ENCODE peak calls at places on chromosome 22, in ten cellular contexts. G, I, H, O, F, A, U, X, T and R are unnamed samples.
A peak's percentile ranks its signal among the peaks of the same experiment; 100 is the strongest.

GRCh38 chr22:48948575-48949170 is 879.0 kb downstream of the BRD1 start:
- DNase-seq in I (no peak), G (no peak), A (no peak), H (no peak), F (no peak), O (no peak), T (peak; percentile 20), U (no peak), X (no peak), R (no peak)

GRCh38 chr22:47174096-47174495 is 411.6 kb downstream of the TBC1D22A start:
- DNase-seq in H (no peak), X (no peak), A (no peak), T (peak; percentile 24), F (no peak), I (no peak), U (no peak), G (no peak), O (no peak), R (no peak)

GRCh38 chr22:34812631-34813030 is 253.3 kb upstream of the ISX start:
- DNase-seq in H (no peak), F (no peak), T (no peak), G (no peak), X (no peak), U (no peak), O (no peak), I (no peak), A (no peak), R (no peak)

GRCh38 chr22:23608583-23608982 is 23.5 kb downstream of the DRICH1 start:
- DNase-seq in U (peak; percentile 72), F (no peak), T (peak; percentile 88), G (peak; percentile 39), O (peak; percentile 48), I (no peak), X (peak; percentile 4), A (peak; percentile 10), H (no peak), R (no peak)

GRCh38 chr22:39716534-39716933 is 146.0 kb downstream of the CACNA1I start:
- DNase-seq in A (no peak), F (no peak), I (no peak), T (no peak), O (no peak), G (no peak), U (no peak), H (no peak), X (no peak), R (no peak)

GRCh38 chr22:39556970-39557811 is 13.4 kb upstream of the CACNA1I start:
- DNase-seq in O (peak; percentile 36), A (peak; percentile 18), G (peak; percentile 7), X (no peak), U (no peak), H (no peak), T (peak; percentile 66), F (no peak), I (no peak), R (no peak)

GRCh38 chr22:19510919-19511341 is 13.3 kb downstream of the CLDN5 start:
- DNase-seq in A (no peak), H (no peak), O (no peak), I (no peak), U (no peak), G (no peak), F (no peak), T (no peak), X (no peak), R (no peak)

GRCh38 chr22:27105142-27106025 is 448.0 kb downstream of the MIAT start:
- DNase-seq in A (peak; percentile 62), I (peak; percentile 80), X (no peak), G (peak; percentile 86), H (peak; percentile 16), F (no peak), O (peak; percentile 97), U (no peak), T (no peak), R (peak; percentile 38)

GRCh38 chr22:24433868-24434471 is 6.6 kb downstream of the ADORA2A start:
- DNase-seq in O (peak; percentile 85), G (peak; percentile 73), T (peak; percentile 30), I (peak; percentile 40), F (peak; percentile 83), U (no peak), A (no peak), H (peak; percentile 46), X (peak; percentile 59), R (no peak)

GRCh38 chr22:43515902-43516301 is 104.1 kb downstream of the MPPED1 start:
- DNase-seq in I (no peak), U (no peak), H (no peak), X (no peak), O (no peak), T (peak; percentile 89), A (no peak), F (peak; percentile 20), G (no peak), R (no peak)

GRCh38 chr22:48417143-48418070 is 1410.3 kb downstream of the BRD1 start:
- DNase-seq in I (no peak), O (no peak), A (no peak), X (no peak), H (no peak), T (peak; percentile 44), U (no peak), G (no peak), F (no peak), R (no peak)

GRCh38 chr22:17234144-17234623 is 14.9 kb upstream of the ADA2 start:
- DNase-seq in H (peak; percentile 43), F (no peak), I (no peak), T (peak; percentile 97), A (peak; percentile 18), O (peak; percentile 25), X (no peak), U (peak; percentile 59), G (no peak), R (no peak)

GRCh38 chr22:23458663-23459541 is 121.2 kb downstream of the IGLL1 start:
- DNase-seq in U (no peak), O (no peak), I (no peak), G (no peak), F (no peak), T (no peak), H (peak; percentile 83), A (no peak), X (no peak), R (no peak)

GRCh38 chr22:19105456-19105855 is 16.8 kb downstream of the DGCR2 start:
- DNase-seq in A (no peak), U (no peak), X (no peak), H (no peak), T (no peak), I (no peak), G (no peak), F (no peak), O (no peak), R (no peak)

GRCh38 chr22:16963189-16963945 is 44.7 kb downstream of the GAB4 start:
- DNase-seq in T (no peak), F (no peak), O (no peak), G (no peak), X (no peak), I (no peak), U (no peak), H (no peak), A (no peak), R (no peak)

GRCh38 chr22:49189871-49190270 is 637.8 kb downstream of the BRD1 start:
- DNase-seq in A (no peak), I (no peak), X (no peak), T (no peak), H (no peak), O (no peak), F (no peak), G (no peak), U (no peak), R (no peak)

DNA sequence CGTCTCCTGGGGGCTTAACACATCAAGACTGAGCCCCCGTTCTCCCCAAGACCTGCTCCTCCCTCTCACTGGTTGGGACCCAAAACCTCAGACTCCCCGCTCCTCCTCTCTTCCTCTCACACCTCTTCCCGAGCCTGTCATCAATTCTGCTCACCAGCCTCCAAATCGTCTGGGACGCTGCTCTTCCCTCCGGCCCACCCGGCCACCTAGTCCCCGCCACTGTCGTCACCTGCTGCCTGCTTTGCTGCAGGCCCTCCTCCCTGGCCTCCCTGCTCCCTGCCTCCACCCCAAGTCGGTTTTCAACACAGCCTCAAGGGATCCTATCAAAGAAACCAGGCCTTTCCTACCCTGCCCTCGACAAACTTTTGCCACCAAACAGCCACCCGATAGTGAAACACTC is 3.1 kb downstream of the MFNG start:
- DNase-seq in F (no peak), O (no peak), T (no peak), H (no peak), U (no peak), G (no peak), I (no peak), A (no peak), X (no peak), R (no peak)
- H3K4me3 ChIP-seq in F (no peak overlapping the region), O (no peak overlapping the region), T (no peak overlapping the region), H (no peak overlapping the region), U (no peak overlapping the region), G (no peak overlapping the region), I (no peak overlapping the region), A (no peak overlapping the region), X (no peak overlapping the region), R (no peak overlapping the region)

GRCh38 chr22:38461057-38461413 is 6.0 kb upstream of the KCNJ4 start:
- DNase-seq in G (no peak), T (no peak), X (no peak), F (no peak), U (no peak), A (no peak), H (no peak), I (no peak), O (no peak), R (no peak)
- H3K9ac ChIP-seq in G (no peak overlapping the region), T (no peak overlapping the region), X (no peak overlapping the region), F (no peak overlapping the region), U (no peak overlapping the region), A (no peak overlapping the region), H (no peak overlapping the region), I (no peak overlapping the region), O (no peak overlapping the region), R (no peak overlapping the region)

GRCh38 chr22:28620244-28620922 is 59.3 kb downstream of the TTC28 start:
- DNase-seq in G (no peak), U (no peak), O (no peak), T (no peak), A (no peak), X (no peak), I (no peak), H (no peak), F (no peak), R (no peak)
- H3K27ac ChIP-seq in G (peak overlapping the region; percentile 48), U (no peak overlapping the region), O (no peak overlapping the region), T (no peak overlapping the region), A (no peak overlapping the region), X (no peak overlapping the region), I (no peak overlapping the region), H (no peak overlapping the region), F (no peak overlapping the region), R (no peak overlapping the region)

GRCh38 chr22:38338772-38339379 is 21.6 kb upstream of the CSNK1E start:
- DNase-seq in X (no peak), I (no peak), O (no peak), T (peak; percentile 48), H (no peak), U (no peak), F (no peak), G (no peak), A (peak; percentile 33), R (no peak)

GRCh38 chr22:38336699-38337098 is 19.5 kb upstream of the CSNK1E start:
- DNase-seq in H (peak; percentile 100), O (no peak), F (no peak), I (no peak), T (no peak), A (no peak), X (no peak), U (no peak), G (no peak), R (no peak)

DNA sequence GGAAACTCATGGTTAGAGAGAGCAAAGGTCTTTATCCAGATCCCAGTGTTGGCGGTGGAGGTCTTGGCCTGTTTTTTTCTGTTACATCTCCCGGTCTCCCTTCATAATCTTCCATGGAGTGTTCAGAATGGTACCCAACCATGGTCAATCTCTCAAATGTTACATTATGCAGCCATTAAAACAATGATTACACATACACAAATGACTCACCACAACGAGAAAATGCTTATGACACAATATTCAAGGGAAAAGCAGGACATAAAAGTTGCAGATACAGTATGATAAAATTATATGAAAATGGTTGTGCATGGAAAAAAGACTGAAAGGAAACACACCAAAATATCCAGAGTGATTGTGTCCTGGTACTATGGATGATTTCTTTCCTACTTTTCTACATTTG is 17.8 kb upstream of the CSNK1E start:
- DNase-seq in U (no peak), O (peak; percentile 73), X (peak; percentile 25), G (peak; percentile 49), A (peak; percentile 46), T (no peak), I (no peak), H (peak; percentile 50), F (no peak), R (no peak)
- H3K4me3 ChIP-seq in U (no peak overlapping the region), O (no peak overlapping the region), X (no peak overlapping the region), G (no peak overlapping the region), A (no peak overlapping the region), T (no peak overlapping the region), I (no peak overlapping the region), H (no peak overlapping the region), F (no peak overlapping the region), R (no peak overlapping the region)